ENCODE peak calls at places on chromosomes 13 and 19, in four cellular contexts. G, N, M and T are unnamed samples.

GRCh38 chr19:32362318-32362691 is 16.9 kb downstream of the ZNF507 start:
- DNase-seq in G (no peak), N (no peak), M (no peak), T (no peak)

GRCh38 chr13:36362251-36362650 is 16.1 kb upstream of the SPART start:
- DNase-seq in G (no peak), N (no peak), M (no peak), T (no peak)

GRCh38 chr13:46181799-46182490 is at the start of gene LCP1:
- DNase-seq in G (peak; percentile 83), N (no peak), M (no peak), T (no peak)

GRCh38 chr13:74768521-74769090 is 634.4 kb upstream of the KLF12 start:
- DNase-seq in G (no peak), N (no peak), M (no peak), T (no peak)

GRCh38 chr19:13935765-13936486 is 2.3 kb downstream of the PODNL1 start:
- DNase-seq in G (no peak), N (no peak), M (no peak), T (no peak)

GRCh38 chr19:17557461-17557860 is 2.0 kb downstream of the COLGALT1 start:
- DNase-seq in G (no peak), N (no peak), M (no peak), T (no peak)

GRCh38 chr13:36344886-36345437 is 1.2 kb downstream of the SPART start:
- DNase-seq in G (peak; percentile 6), N (no peak), M (no peak), T (peak; percentile 25)

GRCh38 chr13:51523082-51523518 is 61.2 kb upstream of the WDFY2 start:
- DNase-seq in G (peak; percentile 26), N (no peak), M (no peak), T (no peak)

GRCh38 chr13:96780105-96780504 is 214.2 kb downstream of the OXGR1 start:
- DNase-seq in G (no peak), N (no peak), M (no peak), T (no peak)

GRCh38 chr13:70856706-70857105 is 748.5 kb upstream of the KLHL1 start:
- DNase-seq in G (no peak), N (no peak), M (no peak), T (no peak)

GRCh38 chr13:112891477-112892401 is 77.3 kb upstream of the MCF2L start:
- DNase-seq in G (no peak), N (no peak), M (no peak), T (no peak)

GRCh38 chr19:51971624-51972023 is 15.0 kb downstream of the ZNF350 start:
- DNase-seq in G (peak; percentile 8), N (no peak), M (no peak), T (no peak)

GRCh38 chr13:37306778-37307544 is 201.5 kb upstream of the CSNK1A1L start:
- DNase-seq in G (no peak), N (no peak), M (no peak), T (no peak)

GRCh38 chr13:111281751-111282311 is 38.6 kb upstream of the TEX29 start:
- DNase-seq in G (no peak), N (no peak), M (no peak), T (no peak)

GRCh38 chr19:45234089-45234869 is 10.9 kb downstream of the EXOC3L2 start:
- DNase-seq in G (no peak), N (no peak), M (peak; percentile 41), T (no peak)

GRCh38 chr13:66414196-66414800 is 815.8 kb downstream of the PCDH9 start:
- DNase-seq in G (no peak), N (no peak), M (no peak), T (no peak)

GRCh38 chr13:40878321-40878720 is 88.9 kb downstream of the SLC25A15 start:
- DNase-seq in G (no peak), N (no peak), M (no peak), T (no peak)

GRCh38 chr19:55339225-55340143 is at the start of gene KMT5C:
- DNase-seq in G (peak; percentile 100), N (peak; percentile 100), M (peak; percentile 99), T (peak; percentile 100)

GRCh38 chr13:40476175-40476958 is 190.1 kb downstream of the FOXO1 start:
- DNase-seq in G (no peak), N (no peak), M (no peak), T (no peak)

GRCh38 chr19:33429891-33430673 is 56.6 kb downstream of the CEBPG start:
- DNase-seq in G (no peak), N (no peak), M (no peak), T (no peak)

GRCh38 chr19:18612772-18613588 is at the start of gene TMEM59L:
- DNase-seq in G (peak; percentile 62), N (no peak), M (no peak), T (no peak)

GRCh38 chr13:20140487-20140886 is 20.4 kb downstream of the GJA3 start:
- DNase-seq in G (no peak), N (peak; percentile 41), M (no peak), T (no peak)

GRCh38 chr13:112443191-112444000 is 67.2 kb downstream of the SPACA7 start:
- DNase-seq in G (peak; percentile 25), N (peak; percentile 54), M (peak; percentile 64), T (no peak)

GRCh38 chr19:29645911-29646310 is 19.4 kb upstream of the PLEKHF1 start:
- DNase-seq in G (peak; percentile 19), N (no peak), M (no peak), T (peak; percentile 61)

GRCh38 chr13:110620596-110620995 is 5.3 kb downstream of the NAXD start:
- DNase-seq in G (no peak), N (no peak), M (no peak), T (no peak)

GRCh38 chr19:6065685-6066365 is 44.5 kb downstream of the RFX2 start:
- DNase-seq in G (peak; percentile 46), N (peak; percentile 86), M (peak; percentile 37), T (peak; percentile 66)

GRCh38 chr19:18310118-18310909 is 12.6 kb downstream of the LSM4 start:
- DNase-seq in G (no peak), N (no peak), M (no peak), T (no peak)

GRCh38 chr13:63481334-63481733 is 2065.7 kb upstream of the PCDH20 start:
- DNase-seq in G (no peak), N (no peak), M (no peak), T (no peak)